ENCODE peak calls at places on chromosomes 12 and 14, in seven cellular contexts. J, L, E, K, I, R and Y are unnamed samples.
A peak's percentile ranks its signal among the peaks of the same experiment; 100 is the strongest.

GRCh38 chr14:89365071-89365801 is 51.8 kb downstream of the FOXN3 start:
- DNase-seq in J (no peak), L (no peak), E (no peak), K (no peak), I (no peak), R (no peak), Y (no peak)

GRCh38 chr12:59980491-59980890 is 384.7 kb downstream of the SLC16A7 start:
- DNase-seq in J (no peak), L (no peak), E (no peak), K (no peak), I (no peak), R (no peak), Y (no peak)

GRCh38 chr12:62653740-62654139 is 187.1 kb downstream of the MON2 start:
- DNase-seq in J (no peak), L (no peak), E (no peak), K (peak; percentile 75), I (no peak), R (no peak), Y (no peak)

GRCh38 chr12:113247123-113248045 is 26.1 kb downstream of the TPCN1 start:
- DNase-seq in J (no peak), L (no peak), E (no peak), K (no peak), I (no peak), R (no peak), Y (no peak)

GRCh38 chr14:97027256-97027999 is 230.2 kb downstream of the VRK1 start:
- DNase-seq in J (no peak), L (no peak), E (no peak), K (peak; percentile 50), I (no peak), R (no peak), Y (no peak)

GRCh38 chr12:120218680-120219606 is 18.0 kb upstream of the RPLP0 start:
- DNase-seq in J (no peak), L (no peak), E (no peak), K (no peak), I (no peak), R (no peak), Y (no peak)

GRCh38 chr12:75721231-75721641 is 209.8 kb upstream of the KRR1 start:
- DNase-seq in J (no peak), L (no peak), E (no peak), K (no peak), I (no peak), R (no peak), Y (no peak)

GRCh38 chr12:98227162-98227561 is 288.2 kb upstream of the TMPO start:
- DNase-seq in J (no peak), L (no peak), E (no peak), K (no peak), I (peak; percentile 24), R (no peak), Y (no peak)

GRCh38 chr12:110993425-110993824 is 73.0 kb upstream of the MYL2 start:
- DNase-seq in J (no peak), L (no peak), E (no peak), K (no peak), I (peak; percentile 75), R (no peak), Y (no peak)

GRCh38 chr14:103283916-103284315 is 50.1 kb upstream of the EIF5 start:
- DNase-seq in J (no peak), L (no peak), E (no peak), K (no peak), I (no peak), R (no peak), Y (no peak)

GRCh38 chr14:87002831-87003230 is 990.2 kb downstream of the GALC start:
- DNase-seq in J (no peak), L (no peak), E (no peak), K (no peak), I (no peak), R (no peak), Y (no peak)

GRCh38 chr14:51533160-51533559 is 118.5 kb upstream of the FRMD6 start:
- DNase-seq in J (no peak), L (no peak), E (no peak), K (no peak), I (no peak), R (no peak), Y (no peak)

GRCh38 chr12:21413369-21414277 is 23.8 kb upstream of the PYROXD1 start:
- DNase-seq in J (no peak), L (no peak), E (no peak), K (no peak), I (no peak), R (no peak), Y (no peak)

GRCh38 chr12:47858511-47859266 is 39.0 kb upstream of the HDAC7 start:
- DNase-seq in J (no peak), L (peak; percentile 48), E (no peak), K (no peak), I (no peak), R (no peak), Y (no peak)

GRCh38 chr14:89617142-89617460 is 200.1 kb upstream of the FOXN3 start:
- DNase-seq in J (no peak), L (no peak), E (no peak), K (no peak), I (no peak), R (no peak), Y (no peak)

GRCh38 chr14:54594531-54594930 is 27.6 kb downstream of the SAMD4A start:
- DNase-seq in J (no peak), L (no peak), E (no peak), K (no peak), I (no peak), R (no peak), Y (no peak)

GRCh38 chr12:124386059-124386458 is 91.2 kb downstream of the RFLNA start:
- DNase-seq in J (no peak), L (no peak), E (no peak), K (no peak), I (peak; percentile 62), R (peak; percentile 72), Y (no peak)

GRCh38 chr12:14845350-14845750 is 2.0 kb upstream of the ART4 start:
- DNase-seq in J (no peak), L (no peak), E (no peak), K (no peak), I (peak; percentile 63), R (no peak), Y (peak; percentile 49)

GRCh38 chr14:60506985-60507829 is 1.7 kb upstream of the SIX6 start:
- DNase-seq in J (no peak), L (no peak), E (no peak), K (peak; percentile 58), I (no peak), R (no peak), Y (no peak)

GRCh38 chr14:60506462-60506984 is 2.4 kb upstream of the SIX6 start:
- DNase-seq in J (no peak), L (no peak), E (no peak), K (peak; percentile 53), I (no peak), R (no peak), Y (no peak)

GRCh38 chr14:60508363-60508706 is 611 bp upstream of the SIX6 start:
- DNase-seq in J (no peak), L (no peak), E (no peak), K (no peak), I (no peak), R (no peak), Y (no peak)

GRCh38 chr14:60505448-60505847 is 3.5 kb upstream of the SIX6 start:
- DNase-seq in J (no peak), L (no peak), E (no peak), K (no peak), I (no peak), R (no peak), Y (no peak)

DNA sequence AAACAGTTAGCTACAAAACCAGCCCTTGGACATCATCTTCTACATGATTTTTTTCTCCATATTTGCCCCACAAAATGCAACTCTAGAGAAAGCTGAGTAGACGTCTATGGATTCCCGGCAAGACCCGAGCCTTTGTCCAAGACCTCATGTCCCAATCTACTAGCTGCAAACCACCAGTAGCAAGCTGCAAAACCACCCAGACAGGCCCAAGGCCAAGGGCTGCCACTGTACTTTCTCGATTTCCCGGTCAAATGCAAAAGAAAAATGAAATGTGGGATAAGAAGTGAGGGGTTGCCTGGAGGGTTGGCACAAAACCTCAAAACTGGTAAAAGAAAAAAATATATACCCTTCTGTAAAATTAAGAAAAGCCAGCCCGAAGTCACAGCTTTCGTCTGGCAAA is 2.9 kb upstream of the SIX6 start:
- DNase-seq in J (no peak), L (no peak), E (no peak), K (no peak), I (no peak), R (no peak), Y (no peak)
- TF ChIP-seq POLR2A in J (no peak), L (no peak), E (no peak), K (no peak), I (no peak), R (no peak), Y (no peak)

GRCh38 chr12:66036317-66036716 is 94.2 kb downstream of the LLPH start:
- DNase-seq in J (no peak), L (no peak), E (no peak), K (no peak), I (no peak), R (no peak), Y (peak; percentile 56)
- TF ChIP-seq CTCF in J (no peak), L (no peak), E (no peak), K (no peak), I (no peak), R (no peak), Y (no peak)

GRCh38 chr14:67524152-67524963 is 8.7 kb upstream of the PLEKHH1 start:
- DNase-seq in J (no peak), L (peak; percentile 29), E (no peak), K (no peak), I (no peak), R (no peak), Y (no peak)
- H3K27me3 ChIP-seq in J (no peaks in the 10 kb centered on the region), L (peaks cover 16% of the 10 kb centered on the region), E (no peaks in the 10 kb centered on the region), K (no peaks in the 10 kb centered on the region), I (no peaks in the 10 kb centered on the region), R (no peaks in the 10 kb centered on the region), Y (no peaks in the 10 kb centered on the region)

GRCh38 chr12:57770734-57771133 is 1.2 kb downstream of the METTL1 start:
- DNase-seq in J (no peak), L (no peak), E (no peak), K (no peak), I (no peak), R (no peak), Y (no peak)

GRCh38 chr12:57769594-57769993 is 2.3 kb downstream of the METTL1 start:
- DNase-seq in J (no peak), L (no peak), E (no peak), K (no peak), I (no peak), R (no peak), Y (no peak)

GRCh38 chr12:57772429-57773322 is at the start of gene EEF1AKMT3:
- DNase-seq in J (no peak), L (peak; percentile 83), E (no peak), K (no peak), I (peak; percentile 77), R (peak; percentile 77), Y (peak; percentile 75)

GRCh38 chr12:57771271-57771872 is 533 bp downstream of the METTL1 start:
- DNase-seq in J (no peak), L (peak; percentile 95), E (peak; percentile 65), K (peak; percentile 95), I (peak; percentile 95), R (peak; percentile 94), Y (peak; percentile 93)

DNA sequence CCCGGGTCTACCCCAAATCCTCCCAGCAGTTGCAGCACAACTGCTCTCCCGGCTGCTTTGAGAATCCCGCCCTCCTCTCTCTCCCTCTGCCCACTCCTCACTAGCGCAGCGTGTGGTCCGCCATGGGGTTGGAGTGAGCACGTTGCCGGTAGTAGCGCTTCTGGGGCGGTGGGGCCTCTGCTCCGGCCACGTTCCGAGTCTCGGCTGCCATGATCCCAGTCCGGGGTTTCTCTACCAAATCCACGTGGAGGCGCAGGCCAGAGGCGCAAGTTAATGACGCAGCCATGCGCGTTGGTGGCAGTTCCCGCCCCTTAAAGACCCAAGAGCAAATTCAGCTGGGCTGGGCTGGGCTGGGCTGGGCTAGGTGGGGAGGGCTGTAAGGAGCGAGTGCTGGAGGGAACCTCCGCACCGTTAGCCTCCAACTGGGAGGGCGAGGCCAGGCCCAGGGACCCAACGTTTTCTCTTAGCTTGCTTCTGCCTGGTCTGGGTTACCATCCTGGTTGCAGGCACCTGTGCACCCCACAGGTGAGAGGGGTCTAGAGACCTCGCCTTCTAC is at the start of gene METTL1:
- DNase-seq in J (no peak), L (peak; percentile 98), E (peak; percentile 87), K (peak; percentile 96), I (peak; percentile 99), R (peak; percentile 96), Y (peak; percentile 95)
- TF ChIP-seq POLR2A in J (no peak), L (peak; percentile 20), E (peak; percentile 59), K (no peak), I (no peak), R (peak; percentile 69), Y (no peak)